ENCODE peak calls at places on chromosomes 16 and 17, in seven cellular contexts. R, D, N, O, V, F and J are unnamed samples.

GRCh38 chr17:56594528-56595418 is 1.3 kb downstream of the NOG start:
- DNase-seq in R (no peak), D (no peak), N (peak; percentile 60), O (no peak), V (peak; percentile 54), F (no peak), J (no peak)

GRCh38 chr17:38528101-38528500 is 77.7 kb downstream of the SRCIN1 start:
- DNase-seq in R (no peak), D (no peak), N (no peak), O (no peak), V (no peak), F (no peak), J (no peak)

GRCh38 chr17:37180371-37180770 is 195.4 kb upstream of the C17orf78 start:
- DNase-seq in R (no peak), D (no peak), N (no peak), O (no peak), V (peak; percentile 18), F (no peak), J (no peak)

GRCh38 chr17:19460695-19461094 is 49.7 kb downstream of the RNF112 start:
- DNase-seq in R (no peak), D (peak; percentile 21), N (no peak), O (no peak), V (no peak), F (no peak), J (no peak)

GRCh38 chr16:2335286-2335895 is 5.1 kb downstream of the ABCA3 start:
- DNase-seq in R (no peak), D (no peak), N (no peak), O (no peak), V (no peak), F (no peak), J (no peak)

GRCh38 chr16:86975445-86975844 is 341.7 kb downstream of the C16orf95 start:
- DNase-seq in R (no peak), D (peak; percentile 84), N (no peak), O (no peak), V (peak; percentile 88), F (no peak), J (peak; percentile 89)

GRCh38 chr16:29745853-29746345 is at the start of gene C16orf54:
- DNase-seq in R (no peak), D (no peak), N (peak; percentile 73), O (no peak), V (no peak), F (peak; percentile 78), J (no peak)

GRCh38 chr16:28212532-28212873 is 738 bp upstream of the XPO6 start:
- DNase-seq in R (no peak), D (no peak), N (no peak), O (no peak), V (peak; percentile 52), F (no peak), J (peak; percentile 30)

GRCh38 chr17:29784661-29785060 is 145.4 kb downstream of the SSH2 start:
- DNase-seq in R (no peak), D (no peak), N (no peak), O (no peak), V (peak; percentile 27), F (no peak), J (peak; percentile 54)

GRCh38 chr17:83183150-83183820 is 103.9 kb downstream of the METRNL start:
- DNase-seq in R (no peak), D (no peak), N (no peak), O (no peak), V (no peak), F (no peak), J (no peak)